ENCODE peak calls at places on chromosomes 4 and X, in eight cellular contexts. W is left ventricle myocardium inferior, K is lower lobe of right lung, H is neuronal stem cell, J is SK-N-SH, Z is mesenchymal stem cell, Y is endodermal cell, U is Karpas-422. X is an unnamed sample.

GRCh38 chr4:17168571-17168970 is 270.1 kb upstream of the LDB2 start:
- DNase-seq in K (no peak), U (no peak), Z (peak), W (no peak), Y (peak), H (no peak), J (no peak), X (no peak)

GRCh38 chr4:146271466-146271865 is 57.1 kb downstream of the REELD1 start:
- DNase-seq in U (no peak), W (no peak), H (no peak), Z (no peak), Y (no peak), K (no peak), J (no peak), X (no peak)

GRCh38 chr4:74327751-74328150 is 19.5 kb downstream of the EPGN start:
- DNase-seq in H (no peak), J (no peak), Y (no peak), K (no peak), U (no peak), Z (no peak), W (no peak), X (no peak)

GRCh38 chr4:142331646-142332045 is 514.5 kb downstream of the INPP4B start:
- DNase-seq in Z (peak), Y (no peak), J (no peak), H (no peak), U (no peak), W (no peak), K (no peak), X (no peak)

GRCh38 chr4:139330283-139330682 is 28.0 kb upstream of the NDUFC1 start:
- DNase-seq in Z (no peak), K (no peak), W (no peak), J (no peak), U (no peak), Y (no peak), H (no peak), X (no peak)

GRCh38 chr4:181637186-181638105 is 605.8 kb upstream of the TENM3 start:
- DNase-seq in W (no peak), Y (no peak), Z (no peak), J (no peak), H (no peak), K (no peak), U (no peak), X (no peak)

GRCh38 chr4:7518871-7519637 is 84.3 kb upstream of the PSAPL1 start:
- DNase-seq in H (no peak), W (peak), U (no peak), K (no peak), J (peak), Y (no peak), Z (no peak), X (no peak)

GRCh38 chr4:172986114-172986513 is 182.5 kb upstream of the GALNT7 start:
- DNase-seq in U (no peak), W (no peak), Y (no peak), J (no peak), H (no peak), Z (no peak), K (no peak), X (no peak)

GRCh38 chr4:177671387-177671786 is 229.2 kb upstream of the AGA start:
- DNase-seq in Z (no peak), W (no peak), Y (no peak), J (no peak), U (no peak), H (no peak), K (no peak), X (no peak)

GRCh38 chrX:72105436-72105835 is 26.3 kb downstream of the RTL5 start:
- DNase-seq in K (no peak), J (no peak), Z (no peak), Y (no peak), W (no peak), H (no peak), U (no peak), X (no peak)

GRCh38 chrX:105822138-105823091 is at the start of gene NRK:
- DNase-seq in H (no peak), Y (peak), K (no peak), J (peak), U (no peak), Z (peak), W (peak), X (no peak)

GRCh38 chrX:150146271-150146888 is 208.1 kb upstream of the EOLA2 start:
- DNase-seq in Z (no peak), Y (peak), H (no peak), W (no peak), K (no peak), J (no peak), U (no peak), X (no peak)

GRCh38 chr4:16032382-16032743 is 51.5 kb downstream of the PROM1 start:
- DNase-seq in H (no peak), W (no peak), J (no peak), K (no peak), Z (no peak), Y (no peak), U (no peak), X (no peak)

GRCh38 chr4:126973201-126973600 is 659.6 kb upstream of the INTU start:
- DNase-seq in Y (no peak), Z (no peak), W (no peak), K (no peak), H (no peak), J (no peak), U (no peak), X (no peak)

GRCh38 chr4:3636628-3637320 is 104.6 kb upstream of the LRPAP1 start:
- DNase-seq in U (no peak), K (peak), Z (no peak), J (no peak), H (no peak), Y (no peak), W (no peak), X (no peak)
- H3K27ac ChIP-seq in U (no peak), K (no peak), Z (no peak), J (no peak), H (no peak), Y (no peak), W (no peak), X (no peak)

GRCh38 chr4:123832173-123833026 is 435.8 kb downstream of the SPRY1 start:
- DNase-seq in Z (peak), U (no peak), J (no peak), W (peak), H (no peak), K (no peak), Y (no peak), X (peak)

GRCh38 chr4:123827511-123827910 is 430.9 kb downstream of the SPRY1 start:
- DNase-seq in U (no peak), W (no peak), H (no peak), Y (no peak), K (no peak), J (no peak), Z (no peak), X (no peak)

GRCh38 chr4:123826896-123827295 is 430.3 kb downstream of the SPRY1 start:
- DNase-seq in U (no peak), Z (peak), J (no peak), W (no peak), H (no peak), Y (no peak), K (no peak), X (peak)

GRCh38 chr4:123833156-123833555 is 436.6 kb downstream of the SPRY1 start:
- DNase-seq in J (no peak), Z (no peak), H (no peak), K (no peak), W (no peak), Y (no peak), U (no peak), X (no peak)

GRCh38 chr4:123830920-123831319 is 434.3 kb downstream of the SPRY1 start:
- DNase-seq in Y (no peak), U (no peak), H (no peak), Z (no peak), K (no peak), W (no peak), J (peak), X (no peak)
- H3K27ac ChIP-seq in Y (peak), U (no peak), H (no peak), Z (peak), K (peak), W (peak), J (peak), X (peak)

GRCh38 chrX:30301203-30301602 is 8.0 kb downstream of the NR0B1 start:
- DNase-seq in H (no peak), J (no peak), W (no peak), U (no peak), K (no peak), Z (no peak), Y (no peak), X (no peak)
- H3K27ac ChIP-seq in H (no peak), J (no peak), W (no peak), U (no peak), K (no peak), Z (no peak), Y (no peak), X (no peak)

DNA sequence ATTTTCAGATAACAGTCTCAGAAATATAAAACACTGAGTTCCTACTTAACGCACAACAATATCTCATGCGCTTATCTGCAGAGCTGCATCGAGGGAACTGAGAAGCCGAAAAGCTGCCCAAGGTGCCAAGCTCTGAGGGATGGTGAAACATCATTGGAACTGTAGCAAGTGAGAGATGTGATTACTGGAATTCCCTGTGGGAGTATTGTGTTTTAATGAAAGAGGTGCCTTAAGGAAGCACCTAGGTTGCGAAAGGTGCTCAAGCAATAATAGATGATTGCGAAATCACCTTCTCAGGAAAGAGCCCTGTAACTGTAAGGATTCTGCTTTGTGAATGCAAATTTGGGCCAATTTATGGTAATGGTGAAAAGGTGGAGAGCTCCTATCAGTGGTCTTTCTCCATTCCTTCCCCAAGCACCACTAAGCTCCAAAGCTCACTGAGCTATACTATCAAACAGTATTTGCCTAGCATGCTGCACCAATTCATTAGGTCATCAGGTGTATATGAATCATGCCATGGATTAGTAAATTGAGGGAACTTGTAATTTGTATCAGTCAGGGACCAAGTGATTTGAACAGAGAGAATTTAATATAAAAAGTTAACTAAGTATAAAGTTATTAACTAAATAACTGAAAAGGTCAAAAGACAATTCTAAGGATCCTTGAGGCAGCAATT is 59.0 kb upstream of the ATP8A1 start:
- DNase-seq in H (no peak), J (no peak), Y (no peak), K (no peak), Z (no peak), W (no peak), U (no peak), X (no peak)
- H3K27ac ChIP-seq in H (no peak), J (no peak), Y (no peak), K (no peak), Z (no peak), W (no peak), U (no peak), X (no peak)

GRCh38 chr4:155906554-155907247 is 3.2 kb downstream of the TDO2 start:
- DNase-seq in J (no peak), U (no peak), W (no peak), Z (peak), K (no peak), H (no peak), Y (no peak), X (no peak)
- H3K27ac ChIP-seq in J (no peak), U (no peak), W (no peak), Z (no peak), K (no peak), H (no peak), Y (no peak), X (no peak)

DNA sequence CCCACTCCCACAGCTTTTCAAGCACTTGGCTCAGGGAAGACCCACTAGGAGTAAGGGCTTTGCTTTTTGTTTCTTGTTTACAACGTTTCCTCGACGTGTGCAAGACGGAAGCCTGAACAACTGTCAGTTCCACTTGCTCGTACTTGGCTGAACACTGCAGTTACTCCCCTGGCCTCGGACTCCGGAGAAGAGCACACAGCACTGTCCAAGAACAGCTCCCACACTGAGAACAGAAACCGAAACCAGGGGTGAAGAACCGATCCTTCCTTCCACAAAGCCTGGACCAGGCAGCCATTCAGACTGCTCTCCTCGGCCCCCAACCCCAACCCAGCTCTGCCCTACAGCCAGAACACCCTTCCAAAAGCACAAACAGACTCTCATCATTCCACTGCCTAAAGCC is 25.5 kb downstream of the IRF2 start:
- DNase-seq in Z (peak), W (peak), J (no peak), H (no peak), Y (no peak), K (peak), U (no peak), X (peak)
- H3K27ac ChIP-seq in Z (no peak), W (peak), J (no peak), H (no peak), Y (no peak), K (peak), U (no peak), X (peak)

GRCh38 chrX:125757794-125758564 is 408.1 kb downstream of the DCAF12L2 start:
- DNase-seq in K (no peak), W (peak), H (no peak), Z (no peak), J (no peak), U (no peak), Y (no peak), X (no peak)
- H3K27ac ChIP-seq in K (no peak), W (peak), H (no peak), Z (no peak), J (no peak), U (no peak), Y (no peak), X (peak)

GRCh38 chr4:42642136-42642797 is 14.6 kb downstream of the ATP8A1 start:
- DNase-seq in U (no peak), J (no peak), W (no peak), Y (no peak), H (no peak), K (no peak), Z (no peak), X (no peak)
- H3K27ac ChIP-seq in U (peak), J (no peak), W (no peak), Y (no peak), H (no peak), K (no peak), Z (no peak), X (no peak)

GRCh38 chr4:152101546-152102183 is 340.9 kb upstream of the GATB start:
- DNase-seq in Z (no peak), Y (no peak), K (no peak), H (no peak), J (no peak), U (no peak), W (no peak), X (no peak)

GRCh38 chr4:152100378-152101201 is 339.8 kb upstream of the GATB start:
- DNase-seq in H (no peak), W (no peak), U (no peak), Y (no peak), K (no peak), Z (no peak), J (no peak), X (no peak)

GRCh38 chr4:152098365-152099060 is 337.7 kb upstream of the GATB start:
- DNase-seq in Y (no peak), W (no peak), J (no peak), H (no peak), U (no peak), Z (no peak), K (no peak), X (no peak)

GRCh38 chr4:152099061-152099425 is 338.2 kb upstream of the GATB start:
- DNase-seq in Z (no peak), J (no peak), U (no peak), H (no peak), K (no peak), W (no peak), Y (no peak), X (no peak)

DNA sequence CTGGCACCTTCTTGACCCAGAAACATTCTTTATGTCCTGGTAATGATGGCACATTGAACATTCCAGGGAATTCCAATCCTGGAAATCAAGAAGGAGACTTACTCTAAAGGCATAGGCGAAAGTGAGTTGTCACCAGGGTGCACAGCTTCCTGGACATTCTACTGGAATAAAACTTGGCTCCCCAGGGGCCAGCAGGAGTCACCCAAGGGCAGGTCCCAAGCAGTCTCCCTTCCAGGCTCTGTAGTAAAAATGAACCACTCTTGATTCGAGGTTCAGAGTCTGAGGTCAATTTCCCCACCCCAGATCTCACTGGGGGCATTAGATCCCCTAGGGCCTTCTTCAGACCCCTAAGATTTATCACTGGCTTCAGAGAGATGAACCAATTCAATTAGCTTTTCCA is 338.7 kb upstream of the GATB start:
- DNase-seq in K (no peak), H (no peak), J (no peak), Z (no peak), Y (no peak), W (no peak), U (no peak), X (no peak)
- H3K27ac ChIP-seq in K (no peak), H (no peak), J (no peak), Z (no peak), Y (no peak), W (peak), U (no peak), X (no peak)

GRCh38 chr4:153651961-153652784 is 31.9 kb upstream of the TLR2 start:
- DNase-seq in Y (no peak), H (no peak), K (no peak), W (no peak), J (no peak), U (no peak), Z (no peak), X (no peak)
- H3K27ac ChIP-seq in Y (no peak), H (no peak), K (peak), W (peak), J (no peak), U (no peak), Z (no peak), X (peak)

X was measured in right atrium auricular region.